ENCODE peak calls at places on chromosome 9, in five cellular contexts. V is Panc1, B is breast epithelium, A is heart left ventricle, R is IMR-90. L is an unnamed sample. For H3K27me3 and H3K9me3, the result is how much of the 10 kb centered on the place peaks cover.

GRCh38 chr9:133004091-133005072 is 25.9 kb downstream of the GFI1B start:
- DNase-seq in V (no peak), B (no peak), A (no peak), R (no peak), L (no peak)

GRCh38 chr9:16726718-16727451 is 143.6 kb downstream of the BNC2 start:
- DNase-seq in V (no peak), B (peak), A (peak), R (peak), L (no peak)

GRCh38 chr9:99368341-99369326 is 146.6 kb downstream of the SEC61B start:
- DNase-seq in V (no peak), B (no peak), A (peak), R (peak), L (no peak)

GRCh38 chr9:33187519-33188218 is 20.5 kb upstream of the B4GALT1 start:
- DNase-seq in V (no peak), B (no peak), A (peak), R (peak), L (no peak)

GRCh38 chr9:93582550-93582949 is 6.2 kb downstream of the PHF2 start:
- DNase-seq in V (no peak), B (peak), A (no peak), R (no peak), L (no peak)

GRCh38 chr9:102461441-102461840 is 533.7 kb upstream of the CYLC2 start:
- DNase-seq in V (no peak), B (no peak), A (no peak), R (no peak), L (no peak)

GRCh38 chr9:2876320-2876719 is 32.4 kb upstream of the PUM3 start:
- DNase-seq in V (no peak), B (no peak), A (no peak), R (no peak), L (no peak)

GRCh38 chr9:121698627-121699270 is 47.3 kb downstream of the DAB2IP start:
- DNase-seq in V (no peak), B (no peak), A (no peak), R (no peak), L (no peak)

GRCh38 chr9:107633375-107633774 is 143.8 kb upstream of the KLF4 start:
- DNase-seq in V (no peak), B (no peak), A (no peak), R (no peak), L (no peak)

GRCh38 chr9:124411514-124412227 is 3.6 kb downstream of the PSMB7 start:
- DNase-seq in V (peak), B (no peak), A (no peak), R (peak), L (no peak)

GRCh38 chr9:75184471-75184870 is 96.2 kb downstream of the OSTF1 start:
- DNase-seq in V (no peak), B (no peak), A (no peak), R (no peak), L (no peak)

GRCh38 chr9:34986541-34987047 is 3.0 kb upstream of the DNAJB5 start:
- DNase-seq in V (no peak), B (no peak), A (no peak), R (no peak), L (peak)

GRCh38 chr9:33346564-33346963 is 55.8 kb downstream of the AQP7 start:
- DNase-seq in V (no peak), B (no peak), A (no peak), R (no peak), L (no peak)

GRCh38 chr9:13033959-13034695 is 245.4 kb downstream of the MPDZ start:
- DNase-seq in V (peak), B (peak), A (peak), R (peak), L (no peak)

GRCh38 chr9:91589101-91589553 is 165.5 kb upstream of the NFIL3 start:
- DNase-seq in V (no peak), B (peak), A (peak), R (peak), L (no peak)

GRCh38 chr9:38067892-38068615 is 973 bp downstream of the SHB start:
- DNase-seq in V (no peak), B (no peak), A (no peak), R (no peak), L (no peak)

GRCh38 chr9:21852751-21853150 is 50.3 kb downstream of the MTAP start:
- DNase-seq in V (no peak), B (no peak), A (no peak), R (no peak), L (no peak)

GRCh38 chr9:96491880-96492525 is 42.0 kb downstream of the HABP4 start:
- DNase-seq in V (no peak), B (no peak), A (no peak), R (no peak), L (no peak)

GRCh38 chr9:70478963-70479641 is 64.6 kb upstream of the KLF9 start:
- DNase-seq in V (no peak), B (peak), A (no peak), R (peak), L (no peak)

GRCh38 chr9:130895481-130896232 is 955 bp downstream of the QRFP start:
- DNase-seq in V (no peak), B (no peak), A (no peak), R (no peak), L (no peak)

GRCh38 chr9:16828335-16829281 is 41.9 kb downstream of the BNC2 start:
- DNase-seq in V (no peak), B (no peak), A (peak), R (peak), L (no peak)

GRCh38 chr9:135632823-135633222 is 6.5 kb downstream of the GLT6D1 start:
- DNase-seq in V (no peak), B (no peak), A (no peak), R (no peak), L (no peak)
- H3K27me3 ChIP-seq in V (under half), B (under half), A (under half), R (under half), L (under half)

DNA sequence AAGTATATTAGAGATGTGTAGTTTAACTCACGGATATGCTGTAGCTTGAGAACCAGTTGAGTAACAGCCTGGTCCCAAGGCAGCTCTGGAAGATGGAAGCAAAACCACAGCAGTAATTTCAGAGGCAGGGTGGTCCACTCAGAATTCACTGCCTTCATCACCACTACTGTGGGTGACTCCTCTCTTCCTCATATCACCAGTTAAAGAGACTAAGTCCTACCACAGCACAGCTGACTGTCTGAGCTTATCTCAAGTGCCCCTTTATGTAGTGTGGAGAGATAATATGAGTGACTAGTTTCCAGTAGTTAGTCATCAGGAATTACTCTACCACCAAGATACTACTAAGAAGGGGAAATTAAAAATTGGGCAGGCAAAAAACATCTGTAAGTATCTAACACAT is 1571.2 kb upstream of the C9orf72 start:
- DNase-seq in V (no peak), B (no peak), A (no peak), R (no peak), L (no peak)
- H3K9me3 ChIP-seq in V (under half), B (under half), A (under half), R (under half), L (under half)

DNA sequence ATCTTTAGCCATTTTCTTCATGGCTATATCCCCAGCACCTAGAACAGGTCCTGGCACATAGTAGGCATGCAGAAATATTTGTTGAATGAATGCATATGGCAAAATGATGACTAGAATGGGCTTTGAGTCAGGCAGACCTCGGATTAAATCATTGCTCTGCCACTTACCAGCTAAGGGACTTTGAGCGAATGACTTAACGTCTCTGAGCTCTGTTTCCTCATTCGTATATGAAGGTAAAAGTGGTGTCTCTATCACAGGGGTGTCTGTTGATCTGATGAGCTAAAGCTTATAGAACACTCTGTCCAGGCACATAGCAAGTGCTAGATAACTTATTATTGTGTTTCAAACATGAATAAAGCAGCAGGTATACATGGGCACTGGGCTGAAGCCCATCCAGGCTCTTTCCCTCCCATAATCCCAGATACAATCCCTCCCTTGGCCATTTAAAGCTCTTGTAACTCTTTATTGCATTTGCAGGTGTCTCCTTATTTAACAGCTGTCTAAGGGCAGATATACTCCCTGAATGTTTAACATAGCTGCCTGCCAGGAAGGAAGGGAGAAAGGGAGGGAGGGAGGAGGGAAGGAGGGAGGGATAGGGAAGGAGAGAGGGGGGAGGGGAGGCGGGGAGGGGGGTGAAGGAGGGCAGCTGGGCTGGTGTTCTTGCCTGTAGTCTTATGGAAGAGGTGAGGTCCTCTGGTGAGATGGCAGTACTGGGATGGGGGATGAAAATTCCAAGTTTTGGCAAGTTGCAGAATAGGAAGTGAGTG is 23.2 kb upstream of the STXBP1 start:
- DNase-seq in V (no peak), B (no peak), A (no peak), R (no peak), L (no peak)
- H3K27me3 ChIP-seq in V (under half), B (under half), A (under half), R (under half), L (under half)

GRCh38 chr9:24044576-24044975 is 218.5 kb upstream of the ELAVL2 start:
- DNase-seq in V (no peak), B (no peak), A (no peak), R (no peak), L (no peak)
- H3K9me3 ChIP-seq in V (under half), B (under half), A (under half), R (under half), L (under half)

L was measured in CD4-positive, alpha-beta T cell.